ENCODE peak calls at places on chromosomes 5 and 9, in eight cellular contexts. J, T, O, D, A, F, K and B are unnamed samples.

GRCh38 chr9:70085241-70085640 is 41.6 kb downstream of the MAMDC2 start:
- DNase-seq in T (no peak), O (no peak), K (no peak), F (no peak), J (no peak), D (no peak), A (no peak), B (no peak)

GRCh38 chr5:38680094-38680765 is 123.8 kb upstream of the LIFR start:
- DNase-seq in D (no peak), K (no peak), F (no peak), J (no peak), T (no peak), O (no peak), A (no peak), B (no peak)

GRCh38 chr9:98997580-98997979 is 53.9 kb downstream of the COL15A1 start:
- DNase-seq in O (no peak), T (no peak), K (no peak), A (no peak), F (no peak), D (no peak), J (no peak), B (no peak)

GRCh38 chr9:16612627-16613026 is 257.8 kb downstream of the BNC2 start:
- DNase-seq in F (no peak), O (no peak), A (no peak), D (no peak), K (no peak), J (no peak), T (no peak), B (no peak)

GRCh38 chr9:82104252-82104651 is 115.7 kb downstream of the SPATA31D1 start:
- DNase-seq in D (no peak), O (no peak), F (no peak), T (no peak), K (no peak), J (no peak), A (no peak), B (no peak)

GRCh38 chr5:37400501-37400900 is 21.4 kb downstream of the WDR70 start:
- DNase-seq in T (no peak), J (no peak), D (no peak), K (no peak), A (no peak), O (no peak), F (no peak), B (no peak)

GRCh38 chr5:138954257-138955012 is 79.3 kb upstream of the LRRTM2 start:
- DNase-seq in F (no peak), A (no peak), O (no peak), J (peak; percentile 7), D (no peak), T (no peak), K (peak; percentile 46), B (no peak)

GRCh38 chr5:133295520-133295919 is 243.7 kb downstream of the HSPA4 start:
- DNase-seq in D (no peak), T (no peak), A (no peak), J (no peak), F (no peak), O (no peak), K (no peak), B (no peak)

GRCh38 chr5:78540335-78541057 is 108.1 kb downstream of the LHFPL2 start:
- DNase-seq in A (no peak), D (peak; percentile 75), F (no peak), T (no peak), O (no peak), K (peak; percentile 75), J (no peak), B (no peak)

GRCh38 chr9:95460627-95461164 is 56.1 kb downstream of the PTCH1 start:
- DNase-seq in D (no peak), T (no peak), O (no peak), F (no peak), K (peak; percentile 74), J (no peak), A (no peak), B (no peak)

GRCh38 chr9:95459867-95460626 is 56.7 kb downstream of the PTCH1 start:
- DNase-seq in D (no peak), K (no peak), O (no peak), F (no peak), A (no peak), T (no peak), J (no peak), B (no peak)

GRCh38 chr9:95463145-95464060 is 53.4 kb downstream of the PTCH1 start:
- DNase-seq in J (no peak), D (no peak), F (no peak), T (no peak), A (no peak), K (no peak), O (no peak), B (no peak)

GRCh38 chr9:95461448-95462381 is 55.1 kb downstream of the PTCH1 start:
- DNase-seq in F (no peak), D (no peak), T (no peak), O (no peak), K (no peak), J (no peak), A (no peak), B (no peak)

GRCh38 chr9:95462419-95463121 is 54.2 kb downstream of the PTCH1 start:
- DNase-seq in K (peak; percentile 85), A (no peak), T (peak; percentile 65), J (peak; percentile 74), O (no peak), D (peak; percentile 61), F (no peak), B (peak; percentile 86)
- TF ChIP-seq POLR2AphosphoS5 in K (peak; percentile 59), A (no peak), T (peak; percentile 76), J (peak; percentile 68), O (no peak), D (no peak), F (no peak), B (peak; percentile 58)

GRCh38 chr9:18668944-18669343 is 195.0 kb downstream of the ADAMTSL1 start:
- DNase-seq in D (no peak), O (no peak), J (peak; percentile 32), A (no peak), T (peak; percentile 20), K (no peak), F (peak; percentile 20), B (no peak)
- TF ChIP-seq POLR2A in D (no peak), O (no peak), J (no peak), A (no peak), T (no peak), K (no peak), F (no peak), B (no peak)

DNA sequence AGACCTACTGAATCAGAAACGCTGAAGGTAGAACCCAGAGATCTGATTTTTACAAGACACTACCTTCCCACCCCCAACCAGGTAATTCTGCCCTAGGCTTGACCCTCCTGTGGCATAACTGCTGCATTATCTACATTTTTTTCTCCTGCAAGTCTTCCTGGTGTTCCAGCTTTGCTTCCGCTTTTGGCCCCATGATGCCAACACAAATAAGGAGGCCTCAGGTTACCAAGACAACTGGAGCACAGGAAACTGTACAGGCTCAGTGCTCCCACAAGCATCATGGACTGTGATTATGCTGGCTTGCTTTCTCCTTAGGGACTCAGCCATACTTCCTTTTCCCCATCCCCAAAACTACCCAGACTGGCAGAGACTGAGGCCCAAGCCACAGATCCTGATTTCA is 6.6 kb upstream of the MSMP start:
- DNase-seq in T (no peak), O (no peak), D (no peak), J (no peak), K (no peak), A (no peak), F (no peak), B (no peak)
- TF ChIP-seq POLR2AphosphoS5 in T (peak; percentile 13), O (no peak), D (no peak), J (peak; percentile 44), K (no peak), A (no peak), F (no peak), B (no peak)

GRCh38 chr9:124505901-124506346 is 1.3 kb downstream of the NR5A1 start:
- DNase-seq in J (no peak), T (no peak), D (no peak), F (no peak), K (no peak), O (no peak), A (no peak), B (no peak)

GRCh38 chr9:124507880-124508432 is 757 bp upstream of the NR5A1 start:
- DNase-seq in T (no peak), J (no peak), A (no peak), O (no peak), F (no peak), D (no peak), K (no peak), B (peak; percentile 17)

GRCh38 chr9:124505006-124505900 is 1.9 kb downstream of the NR5A1 start:
- DNase-seq in T (no peak), J (no peak), F (no peak), K (no peak), O (no peak), A (peak; percentile 75), D (no peak), B (peak; percentile 19)

GRCh38 chr9:124506433-124506832 is 766 bp downstream of the NR5A1 start:
- DNase-seq in K (no peak), T (no peak), A (peak; percentile 51), D (no peak), O (no peak), J (no peak), F (no peak), B (peak; percentile 15)

DNA sequence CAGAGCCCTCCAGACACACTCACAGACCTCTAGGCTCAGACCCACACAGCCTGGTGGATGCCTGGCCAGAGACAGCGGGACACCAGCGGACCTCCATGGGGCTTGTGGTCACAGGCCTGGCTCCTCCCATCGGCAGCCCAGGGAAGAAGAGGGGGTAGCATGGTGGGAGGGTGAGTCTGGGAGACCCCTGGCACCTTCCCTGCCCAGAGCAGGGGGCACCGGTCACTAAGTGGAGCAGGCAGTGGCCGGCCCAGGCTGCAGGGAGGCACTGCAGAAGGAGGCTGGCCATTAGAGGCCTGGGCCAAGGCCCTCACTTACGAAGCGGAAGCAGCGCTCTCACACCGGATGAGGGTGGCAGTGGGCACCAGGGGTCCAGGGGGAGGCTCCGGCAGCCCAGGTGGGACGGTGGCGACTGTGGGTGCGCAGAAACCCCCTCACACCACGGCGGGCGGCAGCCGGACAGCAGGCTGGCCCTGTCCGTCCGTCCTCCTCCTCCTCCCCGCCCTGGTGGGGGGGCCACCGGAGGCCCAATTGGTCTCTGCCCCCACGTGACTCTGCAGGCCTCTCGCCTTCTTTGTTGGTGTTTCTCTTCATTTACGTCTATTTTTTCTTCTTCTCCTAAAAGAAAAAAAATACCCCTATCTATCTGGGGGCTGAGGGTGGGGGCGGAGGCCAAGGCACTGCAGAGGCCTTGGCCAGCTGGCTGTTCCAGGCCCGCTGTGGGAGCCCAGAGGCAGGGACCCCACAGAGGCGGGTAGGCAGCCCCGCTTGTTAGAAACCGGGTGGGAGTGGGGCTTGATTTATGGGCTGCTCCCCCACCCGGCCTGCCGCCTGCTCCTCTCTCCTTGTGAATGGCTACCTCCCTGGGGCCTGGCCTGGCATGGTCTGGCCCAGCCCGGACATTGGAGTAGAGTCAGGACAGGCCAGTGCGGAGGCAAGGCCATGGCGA is at the start of gene NR5A1:
- DNase-seq in J (no peak), D (no peak), T (no peak), O (no peak), K (no peak), A (no peak), F (peak; percentile 42), B (peak; percentile 12)
- TF ChIP-seq POLR2A in J (no peak), D (no peak), T (no peak), O (no peak), K (no peak), A (no peak), F (no peak), B (no peak)

GRCh38 chr9:35695801-35696420 is 6.2 kb upstream of the TPM2 start:
- DNase-seq in J (peak; percentile 65), F (no peak), A (no peak), D (no peak), O (no peak), T (no peak), K (peak; percentile 52), B (no peak)
- TF ChIP-seq POLR2AphosphoS5 in J (peak; percentile 87), F (no peak), A (no peak), D (no peak), O (no peak), T (no peak), K (no peak), B (no peak)